ENCODE peak calls at places on chromosomes 7 and 10, in five cellular contexts. One of them, this sample, is unnamed.

GRCh38 chr10:117778241-117778640 is 235.7 kb downstream of the EMX2 start:
- DNase-seq in IMR-90: no peak
- DNase-seq in HepG2: no peak
- DNase-seq in K562: no peak
- DNase-seq in GM12878: no peak
- DNase-seq in this sample: no peak

GRCh38 chr7:22346383-22347107 is 10.4 kb downstream of the RAPGEF5 start:
- DNase-seq in GM12878: no peak
- DNase-seq in K562: no peak
- DNase-seq in HepG2: peak
- DNase-seq in IMR-90: no peak
- DNase-seq in this sample: no peak

GRCh38 chr10:117461766-117462423 is 80.7 kb upstream of the EMX2 start:
- DNase-seq in IMR-90: peak
- DNase-seq in HepG2: no peak
- DNase-seq in GM12878: no peak
- DNase-seq in K562: no peak
- DNase-seq in this sample: no peak

GRCh38 chr10:46265981-46266505 is 20.8 kb upstream of the ANTXRL start:
- DNase-seq in GM12878: no peak
- DNase-seq in IMR-90: no peak
- DNase-seq in HepG2: no peak
- DNase-seq in K562: no peak
- DNase-seq in this sample: no peak

GRCh38 chr7:73645643-73646182 is 21.4 kb upstream of the MLXIPL start:
- DNase-seq in HepG2: no peak
- DNase-seq in K562: no peak
- DNase-seq in IMR-90: no peak
- DNase-seq in GM12878: no peak
- DNase-seq in this sample: no peak

GRCh38 chr10:21069278-21069677 is 172.2 kb upstream of the NEBL start:
- DNase-seq in HepG2: no peak
- DNase-seq in GM12878: no peak
- DNase-seq in IMR-90: no peak
- DNase-seq in K562: no peak
- DNase-seq in this sample: no peak

GRCh38 chr10:69846252-69847000 is 44.7 kb downstream of the COL13A1 start:
- DNase-seq in GM12878: no peak
- DNase-seq in HepG2: no peak
- DNase-seq in K562: no peak
- DNase-seq in IMR-90: peak
- DNase-seq in this sample: peak

GRCh38 chr10:58653139-58653538 is 140.5 kb downstream of the BICC1 start:
- DNase-seq in K562: no peak
- DNase-seq in HepG2: no peak
- DNase-seq in IMR-90: peak
- DNase-seq in GM12878: no peak
- DNase-seq in this sample: no peak

GRCh38 chr7:102018876-102019275 is 201.4 kb downstream of the CUX1 start:
- DNase-seq in GM12878: no peak
- DNase-seq in IMR-90: no peak
- DNase-seq in K562: no peak
- DNase-seq in HepG2: no peak
- DNase-seq in this sample: no peak

GRCh38 chr7:7103343-7104313 is 78.7 kb upstream of the C1GALT1 start:
- DNase-seq in HepG2: peak
- DNase-seq in K562: peak
- DNase-seq in IMR-90: peak
- DNase-seq in GM12878: peak
- DNase-seq in this sample: peak

GRCh38 chr10:120012133-120012405 is 119.5 kb downstream of the SEC23IP start:
- DNase-seq in K562: no peak
- DNase-seq in IMR-90: no peak
- DNase-seq in HepG2: no peak
- DNase-seq in GM12878: no peak
- DNase-seq in this sample: peak

GRCh38 chr10:3460420-3461128 is 288.0 kb upstream of the PITRM1 start:
- DNase-seq in HepG2: no peak
- DNase-seq in IMR-90: no peak
- DNase-seq in GM12878: no peak
- DNase-seq in K562: no peak
- DNase-seq in this sample: no peak

GRCh38 chr7:18064242-18064838 is 36.7 kb upstream of the PRPS1L1 start:
- DNase-seq in IMR-90: no peak
- DNase-seq in K562: peak
- DNase-seq in HepG2: peak
- DNase-seq in GM12878: no peak
- DNase-seq in this sample: peak

GRCh38 chr7:21948364-21948763 is 2.7 kb upstream of the CDCA7L start:
- DNase-seq in IMR-90: no peak
- DNase-seq in GM12878: no peak
- DNase-seq in HepG2: no peak
- DNase-seq in K562: no peak
- DNase-seq in this sample: no peak

GRCh38 chr7:29345590-29345989 is 151.0 kb downstream of the CHN2 start:
- DNase-seq in GM12878: no peak
- DNase-seq in HepG2: peak
- DNase-seq in K562: no peak
- DNase-seq in IMR-90: no peak
- DNase-seq in this sample: peak

GRCh38 chr7:110502893-110503465 is 587.9 kb upstream of the LRRN3 start:
- DNase-seq in IMR-90: peak
- DNase-seq in HepG2: no peak
- DNase-seq in GM12878: no peak
- DNase-seq in K562: no peak
- DNase-seq in this sample: no peak

GRCh38 chr7:27248911-27249723 is 6.5 kb downstream of the EVX1 start:
- DNase-seq in HepG2: no peak
- DNase-seq in K562: no peak
- DNase-seq in GM12878: no peak
- DNase-seq in IMR-90: no peak
- DNase-seq in this sample: no peak

GRCh38 chr10:12847361-12847975 is 154.0 kb downstream of the CCDC3 start:
- DNase-seq in GM12878: no peak
- DNase-seq in IMR-90: no peak
- DNase-seq in K562: peak
- DNase-seq in HepG2: no peak
- DNase-seq in this sample: peak

GRCh38 chr7:14821757-14822480 is 80.6 kb downstream of the DGKB start:
- DNase-seq in K562: no peak
- DNase-seq in HepG2: no peak
- DNase-seq in IMR-90: peak
- DNase-seq in GM12878: no peak
- DNase-seq in this sample: no peak

GRCh38 chr7:1355568-1356340 is 103.5 kb downstream of the MICALL2 start:
- DNase-seq in IMR-90: no peak
- DNase-seq in GM12878: no peak
- DNase-seq in K562: no peak
- DNase-seq in HepG2: no peak
- DNase-seq in this sample: peak
- TF ChIP-seq SMC3 in IMR-90: no peak
- TF ChIP-seq SMC3 in GM12878: no peak
- TF ChIP-seq SMC3 in K562: no peak
- TF ChIP-seq SMC3 in HepG2: no peak
- TF ChIP-seq SMC3 in this sample: no peak

GRCh38 chr10:23871211-23871610 is 337.7 kb upstream of the KIAA1217 start:
- DNase-seq in HepG2: no peak
- DNase-seq in K562: no peak
- DNase-seq in GM12878: no peak
- DNase-seq in IMR-90: no peak
- DNase-seq in this sample: no peak
- TF ChIP-seq MXI1 in HepG2: no peak
- TF ChIP-seq MXI1 in K562: no peak
- TF ChIP-seq MXI1 in GM12878: no peak
- TF ChIP-seq MXI1 in IMR-90: no peak
- TF ChIP-seq MXI1 in this sample: no peak

GRCh38 chr7:136012238-136012637 is 35.1 kb upstream of the MTPN start:
- DNase-seq in IMR-90: no peak
- DNase-seq in GM12878: no peak
- DNase-seq in HepG2: no peak
- DNase-seq in K562: no peak
- DNase-seq in this sample: no peak

GRCh38 chr7:136006208-136006607 is 29.0 kb upstream of the MTPN start:
- DNase-seq in HepG2: no peak
- DNase-seq in K562: no peak
- DNase-seq in IMR-90: no peak
- DNase-seq in GM12878: no peak
- DNase-seq in this sample: no peak

GRCh38 chr7:136014659-136015058 is 37.5 kb upstream of the MTPN start:
- DNase-seq in HepG2: no peak
- DNase-seq in K562: no peak
- DNase-seq in GM12878: no peak
- DNase-seq in IMR-90: no peak
- DNase-seq in this sample: no peak

GRCh38 chr7:136004083-136004482 is 26.9 kb upstream of the MTPN start:
- DNase-seq in IMR-90: no peak
- DNase-seq in HepG2: no peak
- DNase-seq in GM12878: no peak
- DNase-seq in K562: no peak
- DNase-seq in this sample: no peak

DNA sequence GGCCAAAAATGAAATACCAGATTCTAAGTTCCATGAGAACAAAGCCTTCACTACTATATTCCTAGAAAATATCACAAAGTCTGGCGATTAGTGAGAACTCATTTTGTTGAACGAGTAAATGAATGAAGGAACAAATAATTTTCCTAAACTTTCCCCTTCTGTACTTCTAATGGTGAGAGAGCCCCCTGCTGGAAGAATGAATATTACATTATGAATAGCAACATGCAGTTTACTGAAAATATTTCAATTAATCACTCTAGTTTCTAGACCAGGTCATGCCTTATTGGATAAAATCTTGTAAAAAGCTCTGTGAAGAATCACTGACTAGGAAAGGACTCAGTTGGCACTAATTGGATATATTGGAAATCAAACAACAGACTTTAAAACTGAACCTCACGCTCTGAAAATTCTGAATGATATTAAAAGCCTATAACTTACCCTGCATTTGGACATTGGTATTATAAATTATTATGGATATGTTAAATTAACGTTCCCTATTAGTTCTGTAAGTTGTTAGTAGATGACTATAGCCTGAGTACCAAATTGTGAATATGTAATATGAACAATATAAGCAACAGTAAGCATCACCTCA is 32.4 kb upstream of the MTPN start:
- DNase-seq in IMR-90: peak
- DNase-seq in HepG2: peak
- DNase-seq in K562: peak
- DNase-seq in GM12878: no peak
- DNase-seq in this sample: peak
- TF ChIP-seq SMC3 in IMR-90: peak
- TF ChIP-seq SMC3 in HepG2: peak
- TF ChIP-seq SMC3 in K562: peak
- TF ChIP-seq SMC3 in GM12878: peak
- TF ChIP-seq SMC3 in this sample: peak

GRCh38 chr7:143387156-143387975 is 6.2 kb downstream of the ZYX start:
- DNase-seq in GM12878: no peak
- DNase-seq in HepG2: no peak
- DNase-seq in K562: peak
- DNase-seq in IMR-90: no peak
- DNase-seq in this sample: no peak
- TF ChIP-seq MXI1 in GM12878: no peak
- TF ChIP-seq MXI1 in HepG2: no peak
- TF ChIP-seq MXI1 in K562: no peak
- TF ChIP-seq MXI1 in IMR-90: no peak
- TF ChIP-seq MXI1 in this sample: no peak

GRCh38 chr10:76285012-76285411 is 853.6 kb downstream of the LRMDA start:
- DNase-seq in GM12878: no peak
- DNase-seq in HepG2: peak
- DNase-seq in IMR-90: peak
- DNase-seq in K562: no peak
- DNase-seq in this sample: no peak
- TF ChIP-seq SMC3 in GM12878: no peak
- TF ChIP-seq SMC3 in HepG2: no peak
- TF ChIP-seq SMC3 in IMR-90: no peak
- TF ChIP-seq SMC3 in K562: no peak
- TF ChIP-seq SMC3 in this sample: no peak

DNA sequence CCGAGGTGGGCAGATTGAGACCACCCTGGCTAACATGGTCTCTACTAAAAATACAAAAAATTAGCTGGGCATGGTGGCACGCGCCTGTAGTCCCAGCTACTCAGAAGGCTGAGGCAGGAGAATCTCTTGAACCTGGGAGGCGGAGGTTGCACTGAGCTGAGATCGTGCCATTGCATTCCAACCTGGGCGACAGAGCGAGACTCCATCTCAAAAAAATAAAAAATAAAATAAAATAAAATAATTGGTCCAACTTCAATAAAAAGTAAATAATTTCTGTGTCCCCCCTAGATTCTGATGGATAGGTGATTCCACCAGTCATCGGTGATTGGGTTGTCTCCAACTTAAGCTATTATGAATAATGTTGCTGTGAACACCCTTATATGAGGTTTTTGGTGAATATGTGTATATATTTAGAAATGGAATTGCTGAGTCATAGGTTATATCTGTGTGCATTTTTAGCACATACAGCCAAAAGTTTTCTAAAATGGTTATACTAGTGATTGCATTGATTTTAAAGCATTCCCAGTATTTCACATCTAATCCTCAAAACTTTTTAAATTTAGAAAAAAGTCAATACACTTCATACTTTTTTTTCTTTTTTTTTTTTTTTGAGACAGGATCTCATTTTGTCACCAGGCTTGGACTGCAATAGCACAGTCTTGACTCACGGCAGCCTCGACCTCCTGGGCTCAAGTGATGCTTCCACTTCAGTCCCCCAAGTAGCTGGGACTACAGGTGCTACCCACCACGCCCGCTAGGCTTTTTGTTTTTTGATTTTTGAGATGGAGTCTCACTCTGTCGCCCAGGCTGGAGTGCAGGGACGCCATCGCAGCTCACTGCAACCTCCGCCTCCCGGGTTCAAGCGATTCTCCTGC is 13.7 kb upstream of the SRPK2 start:
- DNase-seq in K562: no peak
- DNase-seq in HepG2: no peak
- DNase-seq in IMR-90: peak
- DNase-seq in GM12878: no peak
- DNase-seq in this sample: no peak
- TF ChIP-seq MXI1 in K562: no peak
- TF ChIP-seq MXI1 in HepG2: no peak
- TF ChIP-seq MXI1 in IMR-90: no peak
- TF ChIP-seq MXI1 in GM12878: no peak
- TF ChIP-seq MXI1 in this sample: no peak

GRCh38 chr7:44622342-44623151 is 16.1 kb downstream of the OGDH start:
- DNase-seq in GM12878: no peak
- DNase-seq in K562: no peak
- DNase-seq in IMR-90: peak
- DNase-seq in HepG2: peak
- DNase-seq in this sample: no peak
- TF ChIP-seq SMC3 in GM12878: no peak
- TF ChIP-seq SMC3 in K562: no peak
- TF ChIP-seq SMC3 in IMR-90: no peak
- TF ChIP-seq SMC3 in HepG2: peak
- TF ChIP-seq SMC3 in this sample: no peak